ENCODE peak calls at places on chromosomes 2 and 18, in nine cellular contexts. S is fibroblast of lung, E is IMR-90, A is hepatocyte, J is lower lobe of right lung, N is K562, C is breast epithelium, W is right lobe of liver, Y is AG04450. R is an unnamed sample.
A peak's percentile ranks its signal among the peaks of the same experiment; 100 is the strongest.

GRCh38 chr18:66495844-66496243 is 108.0 kb downstream of the CDH19 start:
- DNase-seq in S (peak; percentile 19), E (no peak), A (peak; percentile 85), J (peak; percentile 57), N (peak; percentile 8), C (no peak), W (peak; percentile 48), Y (no peak), R (peak; percentile 66)

GRCh38 chr18:45518770-45519169 is 96.5 kb upstream of the SLC14A2 start:
- DNase-seq in S (no peak), E (no peak), A (no peak), J (no peak), N (no peak), C (no peak), W (no peak), Y (no peak), R (no peak)

GRCh38 chr18:65544701-65545100 is 206.1 kb upstream of the CDH7 start:
- DNase-seq in S (no peak), E (no peak), A (no peak), J (no peak), N (no peak), C (no peak), W (no peak), Y (no peak), R (no peak)

GRCh38 chr2:145022671-145023330 is 502.9 kb upstream of the ZEB2 start:
- DNase-seq in S (peak; percentile 93), E (peak; percentile 89), A (no peak), J (no peak), N (no peak), C (no peak), W (no peak), Y (peak; percentile 61), R (no peak)

GRCh38 chr2:23591111-23591510 is 206.1 kb downstream of the KLHL29 start:
- DNase-seq in S (no peak), E (no peak), A (no peak), J (peak; percentile 17), N (no peak), C (no peak), W (no peak), Y (no peak), R (no peak)

GRCh38 chr2:62266433-62267038 is 70.6 kb downstream of the B3GNT2 start:
- DNase-seq in S (peak; percentile 88), E (peak; percentile 76), A (no peak), J (no peak), N (peak; percentile 18), C (no peak), W (no peak), Y (peak; percentile 20), R (no peak)

GRCh38 chr18:65990944-65991708 is 240.3 kb downstream of the CDH7 start:
- DNase-seq in S (no peak), E (no peak), A (no peak), J (no peak), N (no peak), C (no peak), W (no peak), Y (no peak), R (no peak)

GRCh38 chr2:181022652-181023051 is 42.2 kb downstream of the UBE2E3 start:
- DNase-seq in S (no peak), E (no peak), A (no peak), J (no peak), N (no peak), C (no peak), W (no peak), Y (no peak), R (no peak)

GRCh38 chr2:15359716-15360531 is 201.2 kb downstream of the NBAS start:
- DNase-seq in S (peak; percentile 89), E (peak; percentile 93), A (no peak), J (no peak), N (no peak), C (no peak), W (no peak), Y (peak; percentile 52), R (no peak)

GRCh38 chr2:215171151-215171550 is 32.7 kb upstream of the ABCA12 start:
- DNase-seq in S (peak; percentile 44), E (no peak), A (no peak), J (no peak), N (no peak), C (no peak), W (no peak), Y (no peak), R (no peak)

GRCh38 chr2:240464514-240465241 is 29.2 kb downstream of the GPC1 start:
- DNase-seq in S (no peak), E (no peak), A (peak; percentile 3), J (peak; percentile 38), N (no peak), C (peak; percentile 15), W (no peak), Y (no peak), R (peak; percentile 8)

GRCh38 chr2:62740221-62740620 is 34.7 kb downstream of the EHBP1 start:
- DNase-seq in S (no peak), E (no peak), A (no peak), J (no peak), N (no peak), C (no peak), W (no peak), Y (no peak), R (no peak)

GRCh38 chr2:8511868-8512612 is 169.8 kb upstream of the ID2 start:
- DNase-seq in S (peak; percentile 82), E (peak; percentile 64), A (no peak), J (peak; percentile 7), N (peak; percentile 30), C (no peak), W (no peak), Y (no peak), R (no peak)

GRCh38 chr2:43905871-43906270 is 67.1 kb downstream of the ABCG8 start:
- DNase-seq in S (peak; percentile 80), E (no peak), A (no peak), J (no peak), N (no peak), C (no peak), W (no peak), Y (no peak), R (no peak)

GRCh38 chr2:85131116-85131515 is 2.1 kb upstream of the TCF7L1 start:
- DNase-seq in S (peak; percentile 35), E (peak; percentile 40), A (peak; percentile 54), J (no peak), N (peak; percentile 18), C (no peak), W (no peak), Y (no peak), R (peak; percentile 29)
- TF ChIP-seq CTCF in S (peak; percentile 61), E (peak; percentile 53), A (peak; percentile 52), J (peak; percentile 39), N (peak; percentile 18), C (peak; percentile 16), W (peak; percentile 47), Y (peak; percentile 62), R (peak; percentile 57)

DNA sequence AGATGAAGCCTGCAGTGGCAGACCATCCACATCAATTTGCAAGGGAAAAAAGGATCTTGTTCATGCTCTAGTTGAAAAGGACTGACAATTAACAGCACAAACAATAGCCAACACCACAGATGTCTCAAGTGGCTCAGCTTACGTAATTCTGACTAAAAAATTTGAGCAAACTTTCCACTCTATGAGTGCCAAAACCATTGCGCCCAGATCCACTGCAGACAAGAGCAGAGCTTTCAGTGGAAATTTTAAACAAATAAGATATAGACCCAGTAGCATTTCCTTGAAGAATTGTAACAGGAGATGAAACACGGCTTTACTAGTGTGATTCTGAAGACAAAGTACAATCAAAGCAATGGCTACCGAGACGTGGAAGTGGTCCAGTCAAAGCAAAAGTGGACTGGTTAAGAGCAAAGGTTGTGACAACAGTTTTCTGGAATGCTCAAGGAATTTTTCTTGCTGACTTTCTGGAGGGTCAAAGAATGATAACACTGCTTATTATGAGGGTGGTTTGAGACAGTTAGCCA is 12.0 kb upstream of the ZNF396 start:
- DNase-seq in S (peak; percentile 89), E (peak; percentile 68), A (no peak), J (no peak), N (no peak), C (no peak), W (no peak), Y (no peak), R (no peak)
- H3K27ac ChIP-seq in S (peak overlapping the region; percentile 23), E (peak overlapping the region; percentile 47), A (no peak overlapping the region), J (peak overlapping the region; percentile 57), N (no peak overlapping the region), C (no peak overlapping the region), W (no peak overlapping the region), Y (no peak overlapping the region), R (no peak overlapping the region)

DNA sequence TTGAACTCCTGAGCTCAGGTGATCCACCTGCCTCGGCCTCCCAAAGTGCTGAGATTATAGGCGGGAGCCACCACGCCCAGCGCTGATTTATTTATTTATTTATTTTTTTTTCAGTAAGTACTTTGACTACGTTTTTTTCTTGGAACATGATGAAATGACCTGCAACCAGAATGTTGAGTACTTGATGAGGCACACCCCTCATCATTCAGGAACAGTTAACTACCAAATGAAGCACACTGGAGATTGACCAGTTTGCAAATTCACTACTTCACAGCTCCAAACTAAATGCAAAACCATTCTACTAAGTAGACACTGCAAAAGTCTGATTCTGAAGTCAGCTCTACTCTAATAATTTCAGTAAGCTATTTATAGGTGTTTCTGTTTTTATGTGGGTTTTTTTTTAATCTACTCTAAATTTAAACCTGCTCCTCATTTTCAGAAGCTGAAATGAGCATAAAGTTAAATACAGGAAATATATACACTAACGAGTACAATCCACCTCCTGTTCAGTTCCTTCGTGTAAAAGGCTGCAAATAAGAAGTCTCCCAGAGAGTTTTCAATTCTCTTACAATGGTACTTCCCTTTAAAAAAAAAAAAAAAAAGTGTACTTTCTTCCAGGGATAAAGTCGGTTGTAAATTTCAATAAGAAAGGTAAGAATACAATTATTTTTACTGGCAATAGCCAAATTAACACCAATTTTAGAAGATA is 1.4 kb downstream of the GFPT1 start:
- DNase-seq in S (no peak), E (peak; percentile 35), A (peak; percentile 12), J (no peak), N (peak; percentile 61), C (no peak), W (no peak), Y (no peak), R (no peak)
- H3K4me3 ChIP-seq in S (peak overlapping the region; percentile 78), E (peak overlapping the region; percentile 100), A (peak overlapping the region; percentile 95), J (peak overlapping the region; percentile 83), N (peak overlapping the region; percentile 94), C (peak overlapping the region; percentile 95), W (peak overlapping the region; percentile 86), Y (peak overlapping the region; percentile 86), R (peak overlapping the region; percentile 94)

GRCh38 chr2:216685327-216685875 is 9.9 kb downstream of the IGFBP5 start:
- DNase-seq in S (no peak), E (no peak), A (no peak), J (no peak), N (no peak), C (no peak), W (no peak), Y (no peak), R (no peak)

GRCh38 chr2:216687111-216687510 is 8.2 kb downstream of the IGFBP5 start:
- DNase-seq in S (no peak), E (no peak), A (no peak), J (no peak), N (no peak), C (no peak), W (no peak), Y (no peak), R (no peak)

GRCh38 chr2:216688731-216689360 is 6.5 kb downstream of the IGFBP5 start:
- DNase-seq in S (no peak), E (no peak), A (no peak), J (no peak), N (no peak), C (no peak), W (no peak), Y (no peak), R (no peak)

GRCh38 chr2:216689397-216689796 is 6.0 kb downstream of the IGFBP5 start:
- DNase-seq in S (no peak), E (no peak), A (no peak), J (no peak), N (no peak), C (no peak), W (no peak), Y (no peak), R (no peak)

GRCh38 chr2:216687646-216688045 is 7.7 kb downstream of the IGFBP5 start:
- DNase-seq in S (no peak), E (no peak), A (no peak), J (no peak), N (peak; percentile 41), C (no peak), W (no peak), Y (no peak), R (peak; percentile 50)
- TF ChIP-seq CTCF in S (peak; percentile 24), E (peak; percentile 49), A (peak; percentile 34), J (no peak), N (peak; percentile 46), C (no peak), W (peak; percentile 22), Y (peak; percentile 59), R (peak; percentile 69)

R was measured in WERI-Rb-1.